ENCODE peak calls at places on chromosomes 4 and X, in ten cellular contexts. P, B, E, J, X, W, V, L, Y and T are unnamed samples.

GRCh38 chrX:16239211-16239610 is 71.9 kb downstream of the MAGEB17 start:
- DNase-seq in Y (no peak), W (no peak), B (no peak), V (no peak), P (no peak), X (no peak), E (no peak), J (peak; percentile 64), L (no peak), T (no peak)

GRCh38 chr4:5664778-5665177 is 43.6 kb downstream of the EVC2 start:
- DNase-seq in J (no peak), L (no peak), W (no peak), V (no peak), X (no peak), E (no peak), B (no peak), P (no peak), Y (no peak), T (no peak)

GRCh38 chr4:169244210-169244609 is 26.5 kb downstream of the SH3RF1 start:
- DNase-seq in V (no peak), L (no peak), X (no peak), W (no peak), B (no peak), J (no peak), E (no peak), Y (no peak), P (no peak), T (no peak)

GRCh38 chrX:103839404-103839803 is 7.3 kb upstream of the RAB9B start:
- DNase-seq in B (no peak), X (no peak), L (no peak), J (peak; percentile 10), Y (no peak), P (no peak), V (no peak), W (no peak), E (no peak), T (no peak)

GRCh38 chr4:132818091-132818490 is 331.0 kb upstream of the PCDH10 start:
- DNase-seq in L (no peak), X (peak; percentile 0), B (no peak), W (no peak), E (no peak), J (no peak), Y (no peak), V (no peak), P (no peak), T (no peak)

GRCh38 chr4:174248407-174248806 is 35.1 kb downstream of the FBXO8 start:
- DNase-seq in L (no peak), J (no peak), V (no peak), P (no peak), W (no peak), B (no peak), E (no peak), Y (no peak), X (no peak), T (no peak)

GRCh38 chrX:50333308-50333707 is 128.7 kb downstream of the CCNB3 start:
- DNase-seq in L (no peak), E (no peak), Y (no peak), W (no peak), X (no peak), V (no peak), P (no peak), J (no peak), B (no peak), T (no peak)

GRCh38 chrX:15985937-15986336 is 131.3 kb upstream of the AP1S2 start:
- DNase-seq in P (no peak), J (no peak), X (no peak), E (no peak), Y (no peak), W (no peak), B (no peak), V (no peak), L (no peak), T (no peak)

GRCh38 chr4:145216532-145216931 is 36.1 kb upstream of the OTUD4 start:
- DNase-seq in L (no peak), B (no peak), E (no peak), W (no peak), X (peak; percentile 20), J (peak; percentile 62), Y (no peak), P (no peak), V (no peak), T (no peak)

GRCh38 chr4:91427171-91427570 is 876.6 kb upstream of the GRID2 start:
- DNase-seq in E (no peak), B (no peak), J (no peak), Y (no peak), W (no peak), P (no peak), X (peak; percentile 5), V (no peak), L (no peak), T (no peak)

GRCh38 chr4:185096032-185096653 is 46.9 kb upstream of the SLC25A4 start:
- DNase-seq in V (no peak), J (peak; percentile 59), E (peak; percentile 84), P (no peak), W (peak; percentile 45), L (no peak), B (no peak), Y (peak; percentile 40), X (peak; percentile 54), T (peak; percentile 14)

GRCh38 chr4:76981649-76982048 is 32.1 kb downstream of the SEPTIN11 start:
- DNase-seq in W (no peak), Y (no peak), V (no peak), E (no peak), L (no peak), X (no peak), P (no peak), B (no peak), J (no peak), T (no peak)

GRCh38 chr4:83128235-83128929 is 13.9 kb upstream of the PLAC8 start:
- DNase-seq in Y (no peak), W (no peak), V (no peak), X (no peak), E (peak; percentile 43), J (peak; percentile 90), P (no peak), B (no peak), L (no peak), T (no peak)

GRCh38 chr4:1945912-1946311 is 62.9 kb downstream of the NELFA start:
- DNase-seq in Y (no peak), X (no peak), V (no peak), L (no peak), P (no peak), J (no peak), W (no peak), B (no peak), E (no peak), T (no peak)

GRCh38 chr4:1948232-1948631 is 60.5 kb downstream of the NELFA start:
- DNase-seq in X (no peak), E (no peak), L (no peak), W (no peak), B (no peak), V (no peak), J (no peak), Y (no peak), P (no peak), T (no peak)

GRCh38 chr4:1952046-1952700 is 56.6 kb downstream of the NELFA start:
- DNase-seq in V (no peak), J (no peak), P (no peak), Y (no peak), W (no peak), E (no peak), L (no peak), B (no peak), X (no peak), T (no peak)

GRCh38 chr4:1950369-1950768 is 58.4 kb downstream of the NELFA start:
- DNase-seq in X (no peak), E (no peak), P (no peak), Y (no peak), J (no peak), V (no peak), L (no peak), W (no peak), B (no peak), T (no peak)

GRCh38 chr4:1948892-1949436 is 59.8 kb downstream of the NELFA start:
- DNase-seq in X (peak; percentile 58), Y (no peak), W (no peak), B (no peak), J (no peak), V (no peak), P (no peak), E (no peak), L (no peak), T (no peak)
- H3K36me3 ChIP-seq in X (peaks cover 16% of the 10 kb centered on the region), Y (no peaks in the 10 kb centered on the region), W (peaks cover 55% of the 10 kb centered on the region), B (no peaks in the 10 kb centered on the region), J (peaks cover 5% of the 10 kb centered on the region), V (peaks cover 26% of the 10 kb centered on the region), P (no peaks in the 10 kb centered on the region), E (no peaks in the 10 kb centered on the region), L (peaks cover 4% of the 10 kb centered on the region), T (peaks cover 4% of the 10 kb centered on the region)

GRCh38 chrX:119015407-119016242 is 41.2 kb downstream of the LONRF3 start:
- DNase-seq in E (peak; percentile 4), V (peak; percentile 49), J (peak; percentile 87), P (peak; percentile 48), L (peak; percentile 81), X (no peak), B (no peak), W (peak; percentile 43), Y (peak; percentile 38), T (no peak)
- H3K36me3 ChIP-seq in E (no peaks in the 10 kb centered on the region), V (peaks cover 8% of the 10 kb centered on the region), J (no peaks in the 10 kb centered on the region), P (no peaks in the 10 kb centered on the region), L (peaks cover 7% of the 10 kb centered on the region), X (no peaks in the 10 kb centered on the region), B (no peaks in the 10 kb centered on the region), W (peaks cover 52% of the 10 kb centered on the region), Y (no peaks in the 10 kb centered on the region), T (no peaks in the 10 kb centered on the region)

GRCh38 chr4:119028296-119028695 is 107.3 kb upstream of the MYOZ2 start:
- DNase-seq in V (no peak), Y (no peak), B (no peak), J (peak; percentile 21), W (no peak), L (no peak), X (no peak), P (no peak), E (no peak), T (no peak)
- H3K36me3 ChIP-seq in V (peaks cover 44% of the 10 kb centered on the region), Y (no peaks in the 10 kb centered on the region), B (no peaks in the 10 kb centered on the region), J (no peaks in the 10 kb centered on the region), W (peaks cover 36% of the 10 kb centered on the region), L (peaks cover 16% of the 10 kb centered on the region), X (no peaks in the 10 kb centered on the region), P (no peaks in the 10 kb centered on the region), E (no peaks in the 10 kb centered on the region), T (no peaks in the 10 kb centered on the region)

GRCh38 chr4:151103758-151104157 is 4.3 kb downstream of the RPS3A start:
- DNase-seq in W (no peak), J (no peak), E (no peak), Y (no peak), B (no peak), V (no peak), X (no peak), L (no peak), P (no peak), T (no peak)

GRCh38 chr4:151107063-151107462 is 7.6 kb downstream of the RPS3A start:
- DNase-seq in V (no peak), P (no peak), Y (no peak), E (no peak), X (no peak), W (no peak), B (no peak), L (no peak), J (no peak), T (no peak)

GRCh38 chr4:151110236-151110635 is 10.8 kb downstream of the RPS3A start:
- DNase-seq in W (no peak), E (no peak), V (no peak), B (no peak), X (no peak), P (no peak), L (no peak), Y (no peak), J (no peak), T (no peak)

GRCh38 chr4:151104621-151105020 is 5.2 kb downstream of the RPS3A start:
- DNase-seq in B (no peak), E (no peak), X (no peak), P (no peak), V (no peak), L (no peak), W (no peak), Y (no peak), J (no peak), T (no peak)

GRCh38 chr4:151105454-151106032 is 6.1 kb downstream of the RPS3A start:
- DNase-seq in B (no peak), Y (no peak), P (no peak), W (no peak), X (no peak), J (no peak), V (no peak), L (no peak), E (no peak), T (no peak)
- H3K36me3 ChIP-seq in B (peaks cover 3% of the 10 kb centered on the region), Y (no peaks in the 10 kb centered on the region), P (peaks cover 7% of the 10 kb centered on the region), W (peaks cover 85% of the 10 kb centered on the region), X (peaks cover 38% of the 10 kb centered on the region), J (peaks cover 61% of the 10 kb centered on the region), V (peaks cover 76% of the 10 kb centered on the region), L (peaks cover 2% of the 10 kb centered on the region), E (peaks cover 5% of the 10 kb centered on the region), T (peaks cover 61% of the 10 kb centered on the region)